ENCODE peak calls at places on chromosomes 5 and 9, in five cellular contexts. R is A549, F is IMR-90, G is ovary, O is tibial nerve. I is an unnamed sample.

GRCh38 chr5:31131381-31131811 is 62.1 kb upstream of the CDH6 start:
- DNase-seq in G (no peak), O (no peak), F (peak; percentile 38), R (no peak), I (no peak)

GRCh38 chr9:22040760-22041159 is 31.7 kb upstream of the CDKN2B start:
- DNase-seq in G (no peak), O (no peak), R (no peak), F (peak; percentile 69), I (no peak)

GRCh38 chr5:138438724-138439536 is at the start of gene REEP2:
- DNase-seq in R (peak; percentile 22), O (no peak), F (peak; percentile 47), G (peak; percentile 63), I (no peak)

GRCh38 chr5:180159756-180160155 is 49.3 kb downstream of the RASGEF1C start:
- DNase-seq in R (no peak), G (no peak), F (peak; percentile 8), O (no peak), I (no peak)

GRCh38 chr5:45507174-45507573 is 189.0 kb downstream of the HCN1 start:
- DNase-seq in O (no peak), R (no peak), F (no peak), G (no peak), I (no peak)

GRCh38 chr9:126664893-126665695 is 51.4 kb downstream of the LMX1B start:
- DNase-seq in R (no peak), O (no peak), G (no peak), F (no peak), I (no peak)

GRCh38 chr5:139847790-139848507 is 52.3 kb downstream of the PSD2 start:
- DNase-seq in R (peak; percentile 35), F (no peak), O (no peak), G (peak; percentile 84), I (peak; percentile 46)

GRCh38 chr5:179135441-179136215 is 75.5 kb downstream of the ZNF354C start:
- DNase-seq in O (no peak), F (no peak), R (no peak), G (no peak), I (no peak)

GRCh38 chr5:108216890-108217289 is 165.0 kb downstream of the FBXL17 start:
- DNase-seq in R (peak; percentile 37), G (no peak), F (peak; percentile 65), O (no peak), I (no peak)

GRCh38 chr9:99948896-99949295 is 42.4 kb downstream of the STX17 start:
- DNase-seq in F (no peak), R (no peak), O (no peak), G (no peak), I (no peak)

GRCh38 chr5:109740329-109740728 is 50.6 kb downstream of the MAN2A1 start:
- DNase-seq in G (no peak), O (no peak), F (peak; percentile 34), R (no peak), I (no peak)

GRCh38 chr5:152403058-152403457 is 2.0 kb downstream of the NMUR2 start:
- DNase-seq in O (no peak), G (no peak), R (no peak), F (no peak), I (no peak)

GRCh38 chr9:4792572-4793411 is at the start of gene RCL1:
- DNase-seq in G (peak; percentile 97), O (peak; percentile 90), R (peak; percentile 95), F (peak; percentile 92), I (peak; percentile 92)
- TF ChIP-seq POLR2A in G (peak; percentile 62), O (peak; percentile 29), R (peak; percentile 69), F (peak; percentile 81), I (peak; percentile 76)

DNA sequence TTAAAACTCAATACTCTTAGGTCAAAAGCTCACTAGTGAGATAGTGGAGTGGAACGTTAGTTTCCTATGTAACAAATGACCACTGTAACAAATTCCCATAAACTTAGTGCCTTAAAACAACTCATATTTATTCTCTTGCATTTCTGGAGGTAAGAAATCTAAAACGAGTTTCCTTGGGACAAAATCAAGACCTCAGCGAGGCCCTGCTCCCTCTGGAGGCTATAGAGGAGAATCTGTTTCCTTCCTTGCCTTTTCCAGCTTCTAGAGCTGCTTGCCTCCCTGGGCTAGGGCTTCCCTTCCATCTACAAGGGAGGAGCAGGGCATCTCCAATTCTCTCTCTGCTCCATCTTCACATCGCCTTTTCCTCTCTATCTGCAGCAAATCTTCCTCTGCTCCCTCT is 32.0 kb downstream of the SEMA5A start:
- DNase-seq in R (no peak), O (no peak), F (peak; percentile 47), G (no peak), I (no peak)
- TF ChIP-seq CTCF in R (no peak), O (peak; percentile 51), F (peak; percentile 44), G (no peak), I (peak; percentile 26)

DNA sequence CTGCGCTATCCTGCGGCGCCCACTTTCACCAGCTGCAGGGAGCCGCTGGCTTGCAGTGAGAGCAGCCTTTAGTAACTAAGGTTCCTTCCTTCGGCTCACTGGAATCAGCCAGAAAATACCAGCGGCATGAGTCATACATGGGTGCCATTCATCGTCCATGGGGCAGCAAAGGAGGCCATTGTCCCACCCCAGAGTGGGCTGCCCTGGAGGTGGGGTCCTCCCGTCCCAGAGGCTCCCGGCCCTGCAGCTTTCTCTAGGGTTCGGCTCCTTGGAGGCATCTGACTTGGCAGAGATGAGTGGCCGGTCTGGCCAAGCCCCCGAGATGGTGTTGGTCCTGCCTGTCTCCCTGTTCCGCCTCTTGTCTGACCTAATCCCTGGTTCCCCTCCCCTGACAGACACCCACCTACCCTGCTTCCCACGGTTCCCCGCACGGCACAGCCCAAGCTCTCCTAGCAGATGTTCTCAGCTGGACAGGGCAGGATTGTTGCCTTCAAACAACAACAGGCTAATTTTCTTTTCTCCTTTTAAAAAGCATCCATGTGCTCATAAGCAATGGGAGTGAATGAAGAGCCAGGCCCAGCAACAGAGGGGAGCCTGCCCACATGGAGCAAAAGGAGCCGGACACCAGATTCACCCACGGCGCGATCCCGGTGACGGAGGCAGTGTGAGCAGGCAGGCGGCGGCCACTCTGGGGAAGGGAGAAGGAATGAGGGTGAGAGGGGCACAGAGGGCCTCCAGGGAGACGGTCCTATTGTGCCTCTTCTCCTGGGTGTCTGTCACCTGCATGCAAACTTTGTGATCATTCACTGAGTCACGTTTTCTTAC is 97.0 kb upstream of the COL5A1 start:
- DNase-seq in F (peak; percentile 73), G (peak; percentile 64), R (no peak), O (no peak), I (peak; percentile 52)
- H3K27ac ChIP-seq in F (peak overlapping the region; percentile 5), G (no peak overlapping the region), R (peak overlapping the region; percentile 70), O (peak overlapping the region; percentile 79), I (peak overlapping the region; percentile 54)

GRCh38 chr9:35096035-35096849 is at the start of gene PIGO:
- DNase-seq in R (peak; percentile 94), G (peak; percentile 85), O (peak; percentile 73), F (peak; percentile 76), I (peak; percentile 86)
- TF ChIP-seq POLR2A in R (peak; percentile 71), G (peak; percentile 45), O (peak; percentile 13), F (no peak), I (peak; percentile 65)

GRCh38 chr9:90000925-90001324 is 396.1 kb downstream of the GADD45G start:
- DNase-seq in O (no peak), G (no peak), F (no peak), R (no peak), I (no peak)

GRCh38 chr9:90001756-90002155 is 396.9 kb downstream of the GADD45G start:
- DNase-seq in F (no peak), O (no peak), G (no peak), R (no peak), I (no peak)

GRCh38 chr9:89996717-89997116 is 391.9 kb downstream of the GADD45G start:
- DNase-seq in O (no peak), R (peak; percentile 44), F (no peak), G (no peak), I (no peak)

GRCh38 chr9:89999534-90000370 is 394.9 kb downstream of the GADD45G start:
- DNase-seq in R (peak; percentile 68), F (peak; percentile 55), G (peak; percentile 72), O (no peak), I (peak; percentile 47)

DNA sequence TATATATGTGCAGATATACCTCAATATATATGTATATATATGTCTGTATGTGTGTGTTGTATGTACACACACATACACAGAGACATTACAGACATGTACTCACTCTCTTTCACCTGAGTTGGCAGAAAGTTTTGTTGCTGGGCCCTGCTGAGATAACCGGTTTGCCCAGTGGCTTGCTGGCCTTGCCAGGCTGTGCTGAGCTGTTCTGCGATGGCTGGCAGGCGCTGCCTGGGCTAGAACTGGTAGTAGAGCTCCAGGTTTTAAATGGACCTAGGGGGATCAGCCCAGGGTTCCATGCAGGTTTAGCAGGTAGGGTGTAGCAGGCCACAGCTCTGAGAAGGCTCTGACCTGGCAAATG is 394.3 kb downstream of the GADD45G start:
- DNase-seq in O (no peak), R (no peak), F (no peak), G (no peak), I (no peak)
- TF ChIP-seq CTCF in O (no peak), R (no peak), F (no peak), G (no peak), I (no peak)

GRCh38 chr5:19369561-19369960 is 618.4 kb downstream of the CDH18 start:
- DNase-seq in O (no peak), G (no peak), R (no peak), F (no peak), I (no peak)
- H3K27ac ChIP-seq in O (no peak overlapping the region), G (no peak overlapping the region), R (no peak overlapping the region), F (no peak overlapping the region), I (no peak overlapping the region)